ENCODE peak calls at places on chromosome 11, in five cellular contexts. F is amniotic epithelial cell; B is stimulated activated CD4-positive, alpha-beta T cell treated with anti-CD3 and anti-CD28 coated beads, Interleukin-2, amount 100 ng/mL, for 24 hours; K is neuronal stem cell; D is endothelial cell. E is an unnamed sample.
A peak's percentile ranks its signal among the peaks of the same experiment; 100 is the strongest.

GRCh38 chr11:121634889-121635288 is 182.1 kb upstream of the SORL1-AS1 start:
- DNase-seq in F (peak; percentile 82), B (no peak), K (no peak), D (no peak), E (no peak)

GRCh38 chr11:83349371-83349770 is 63.2 kb upstream of the CCDC90B start:
- DNase-seq in F (no peak), B (no peak), K (no peak), D (no peak), E (no peak)

GRCh38 chr11:67776834-67777530 is 102.6 kb upstream of the ALDH3B2 start:
- DNase-seq in F (peak; percentile 39), B (no peak), K (no peak), D (no peak), E (no peak)

GRCh38 chr11:27902981-27903624 is 202.8 kb upstream of the BDNF start:
- DNase-seq in F (peak; percentile 65), B (no peak), K (no peak), D (no peak), E (no peak)

GRCh38 chr11:117298195-117298594 is 7.0 kb downstream of the BACE1-AS start:
- DNase-seq in F (peak; percentile 55), B (no peak), K (no peak), D (no peak), E (no peak)

GRCh38 chr11:15396778-15397177 is 282.1 kb downstream of the INSC start:
- DNase-seq in F (no peak), B (no peak), K (no peak), D (no peak), E (no peak)

GRCh38 chr11:72736452-72737069 is 15.6 kb downstream of the ARAP1 start:
- DNase-seq in F (peak; percentile 53), B (peak; percentile 54), K (no peak), D (no peak), E (no peak)

GRCh38 chr11:80024119-80024518 is 583.3 kb upstream of the TENM4 start:
- DNase-seq in F (no peak), B (no peak), K (no peak), D (no peak), E (no peak)

GRCh38 chr11:34323601-34324000 is 34.2 kb downstream of the ABTB2 start:
- DNase-seq in F (no peak), B (no peak), K (no peak), D (no peak), E (no peak)

GRCh38 chr11:9396310-9396709 is 11.9 kb downstream of the IPO7 start:
- DNase-seq in F (no peak), B (no peak), K (no peak), D (no peak), E (no peak)

GRCh38 chr11:120168960-120169681 is 31.2 kb upstream of the TRIM29 start:
- DNase-seq in F (peak; percentile 57), B (peak; percentile 73), K (peak; percentile 81), D (peak; percentile 93), E (peak; percentile 86)

GRCh38 chr11:59891781-59892181 is 13.2 kb downstream of the OOSP3 start:
- DNase-seq in F (no peak), B (no peak), K (peak; percentile 15), D (peak; percentile 10), E (no peak)

GRCh38 chr11:90779098-90779497 is 556.2 kb upstream of the CHORDC1 start:
- DNase-seq in F (no peak), B (no peak), K (no peak), D (no peak), E (no peak)

GRCh38 chr11:130390071-130390758 is 38.2 kb downstream of the ADAMTS8 start:
- DNase-seq in F (peak; percentile 92), B (no peak), K (no peak), D (no peak), E (peak; percentile 41)

GRCh38 chr11:64186205-64187165 is 514 bp downstream of the STIP1 start:
- DNase-seq in F (no peak), B (peak; percentile 41), K (no peak), D (no peak), E (no peak)

GRCh38 chr11:69368119-69368880 is 74.3 kb downstream of the MYEOV start:
- DNase-seq in F (no peak), B (no peak), K (no peak), D (peak; percentile 0), E (no peak)

GRCh38 chr11:29343465-29344333 is 673.1 kb downstream of the KCNA4 start:
- DNase-seq in F (peak; percentile 62), B (peak; percentile 47), K (peak; percentile 55), D (peak; percentile 78), E (peak; percentile 60)

GRCh38 chr11:112928136-112928535 is 33.1 kb upstream of the NCAM1 start:
- DNase-seq in F (no peak), B (no peak), K (no peak), D (no peak), E (no peak)

GRCh38 chr11:35412285-35412684 is 7.1 kb downstream of the SLC1A2 start:
- DNase-seq in F (no peak), B (no peak), K (no peak), D (no peak), E (peak; percentile 45)

GRCh38 chr11:95218149-95218548 is 12.9 kb downstream of the SESN3 start:
- DNase-seq in F (no peak), B (no peak), K (no peak), D (no peak), E (no peak)

GRCh38 chr11:123069878-123070821 is 8.2 kb upstream of the HSPA8 start:
- DNase-seq in F (no peak), B (no peak), K (no peak), D (no peak), E (no peak)

GRCh38 chr11:130209128-130209932 is 49.7 kb downstream of the ST14 start:
- DNase-seq in F (no peak), B (no peak), K (no peak), D (no peak), E (no peak)

GRCh38 chr11:57643802-57644201 is 5.9 kb downstream of the YPEL4 start:
- DNase-seq in F (peak; percentile 69), B (no peak), K (no peak), D (no peak), E (no peak)

GRCh38 chr11:109963101-109963500 is 130.1 kb upstream of the ZC3H12C start:
- DNase-seq in F (no peak), B (no peak), K (no peak), D (no peak), E (no peak)

GRCh38 chr11:1771273-1771672 is 7.5 kb upstream of the CTSD start:
- DNase-seq in F (no peak), B (no peak), K (no peak), D (no peak), E (no peak)

GRCh38 chr11:92702771-92703170 is 266.7 kb upstream of the MTNR1B start:
- DNase-seq in F (peak; percentile 7), B (no peak), K (no peak), D (no peak), E (no peak)

GRCh38 chr11:76670475-76671235 is at the start of gene LRRC32:
- DNase-seq in F (no peak), B (peak; percentile 46), K (peak; percentile 38), D (peak; percentile 67), E (peak; percentile 64)

GRCh38 chr11:70289582-70289981 is 19.1 kb downstream of the PPFIA1 start:
- DNase-seq in F (no peak), B (no peak), K (no peak), D (no peak), E (no peak)

GRCh38 chr11:4186464-4187054 is 92.0 kb downstream of the RRM1 start:
- DNase-seq in F (no peak), B (no peak), K (no peak), D (no peak), E (no peak)

GRCh38 chr11:81192516-81192915 is 1541.1 kb downstream of the FAM181B start:
- DNase-seq in F (no peak), B (no peak), K (no peak), D (no peak), E (no peak)

GRCh38 chr11:69834811-69835800 is 15.9 kb upstream of the FGF3 start:
- DNase-seq in F (no peak), B (peak; percentile 27), K (no peak), D (no peak), E (no peak)

GRCh38 chr11:93952082-93952780 is 68.9 kb upstream of the HEPHL1 start:
- DNase-seq in F (no peak), B (no peak), K (no peak), D (no peak), E (no peak)

GRCh38 chr11:408154-409007 is 6.4 kb downstream of the SIGIRR start:
- DNase-seq in F (no peak), B (no peak), K (no peak), D (no peak), E (no peak)

GRCh38 chr11:81725691-81726090 is 1008.0 kb downstream of the FAM181B start:
- DNase-seq in F (peak; percentile 43), B (no peak), K (no peak), D (no peak), E (no peak)

GRCh38 chr11:126410649-126411048 is 55.2 kb downstream of the ST3GAL4 start:
- DNase-seq in F (peak; percentile 20), B (no peak), K (no peak), D (no peak), E (no peak)

GRCh38 chr11:83557638-83558037 is 271.5 kb upstream of the CCDC90B start:
- DNase-seq in F (no peak), B (no peak), K (no peak), D (no peak), E (no peak)

GRCh38 chr11:19774817-19775600 is 62.4 kb downstream of the NAV2 start:
- DNase-seq in F (no peak), B (no peak), K (no peak), D (no peak), E (no peak)

GRCh38 chr11:6611092-6612007 is 666 bp downstream of the TAF10 start:
- DNase-seq in F (peak; percentile 19), B (peak; percentile 37), K (no peak), D (no peak), E (peak; percentile 20)

GRCh38 chr11:34643846-34644245 is 23.0 kb downstream of the EHF start:
- DNase-seq in F (no peak), B (no peak), K (no peak), D (no peak), E (no peak)